ENCODE peak calls at places on chromosomes 16 and 17, in seven cellular contexts. A is iris pigment epithelial cell; Y is HFF-Myc; Q is uterus; U is AG09319; N is AG04449; Z is effector CD4-positive, alpha-beta T cell. V is an unnamed sample.

GRCh38 chr16:35559911-35560636 is 2100.7 kb downstream of the TP53TG3F start:
- DNase-seq in A (no peak), Y (no peak), Q (no peak), U (no peak), N (no peak), Z (no peak), V (no peak)

GRCh38 chr16:77499373-77500285 is 64.8 kb upstream of the ADAMTS18 start:
- DNase-seq in A (peak; percentile 79), Y (no peak), Q (peak; percentile 80), U (peak; percentile 27), N (no peak), Z (no peak), V (peak; percentile 22)

GRCh38 chr17:81453049-81453448 is 57.8 kb downstream of the BAHCC1 start:
- DNase-seq in A (no peak), Y (no peak), Q (no peak), U (no peak), N (no peak), Z (no peak), V (no peak)

GRCh38 chr16:83682126-83682857 is 125.5 kb upstream of the HSBP1 start:
- DNase-seq in A (no peak), Y (no peak), Q (no peak), U (no peak), N (no peak), Z (no peak), V (no peak)

GRCh38 chr17:72175263-72175662 is 54.4 kb downstream of the SOX9 start:
- DNase-seq in A (no peak), Y (no peak), Q (no peak), U (no peak), N (no peak), Z (no peak), V (no peak)

GRCh38 chr16:11253009-11253994 is 2.7 kb downstream of the SOCS1 start:
- DNase-seq in A (peak; percentile 27), Y (no peak), Q (no peak), U (no peak), N (no peak), Z (peak; percentile 38), V (no peak)

GRCh38 chr16:20743591-20743990 is 2.0 kb upstream of the THUMPD1 start:
- DNase-seq in A (no peak), Y (no peak), Q (no peak), U (no peak), N (no peak), Z (no peak), V (no peak)

GRCh38 chr17:38405654-38406053 is 22.6 kb upstream of the ARHGAP23 start:
- DNase-seq in A (no peak), Y (no peak), Q (no peak), U (no peak), N (no peak), Z (no peak), V (no peak)

GRCh38 chr17:1582374-1582773 is 19.8 kb upstream of the PITPNA start:
- DNase-seq in A (no peak), Y (no peak), Q (no peak), U (no peak), N (no peak), Z (no peak), V (no peak)

GRCh38 chr16:14576069-14576468 is 54.0 kb downstream of the PARN start:
- DNase-seq in A (no peak), Y (no peak), Q (no peak), U (no peak), N (no peak), Z (no peak), V (no peak)

GRCh38 chr17:58324409-58325288 is 3.9 kb downstream of the TSPOAP1 start:
- DNase-seq in A (peak; percentile 16), Y (no peak), Q (no peak), U (no peak), N (no peak), Z (no peak), V (no peak)

GRCh38 chr16:1000608-1001007 is 19.0 kb downstream of the SOX8 start:
- DNase-seq in A (no peak), Y (no peak), Q (no peak), U (no peak), N (no peak), Z (no peak), V (no peak)

GRCh38 chr17:4594406-4595349 is 10.3 kb downstream of the SMTNL2 start:
- DNase-seq in A (no peak), Y (no peak), Q (no peak), U (no peak), N (no peak), Z (no peak), V (no peak)

GRCh38 chr17:58189436-58190146 is 2.9 kb upstream of the EPX start:
- DNase-seq in A (peak; percentile 86), Y (peak; percentile 75), Q (no peak), U (peak; percentile 14), N (peak; percentile 28), Z (no peak), V (no peak)

GRCh38 chr17:2595736-2596135 is 2.3 kb downstream of the PAFAH1B1 start:
- DNase-seq in A (peak; percentile 34), Y (no peak), Q (no peak), U (no peak), N (no peak), Z (no peak), V (no peak)

GRCh38 chr17:7557825-7558543 is 566 bp upstream of the TNFSF13 start:
- DNase-seq in A (peak; percentile 70), Y (no peak), Q (peak; percentile 86), U (peak; percentile 45), N (no peak), Z (no peak), V (no peak)

GRCh38 chr16:22092143-22092933 is at the start of gene VWA3A:
- DNase-seq in A (peak; percentile 46), Y (peak; percentile 24), Q (no peak), U (peak; percentile 30), N (peak; percentile 33), Z (no peak), V (peak; percentile 38)

GRCh38 chr17:82791532-82791931 is 39.7 kb downstream of the TBCD start:
- DNase-seq in A (peak; percentile 93), Y (peak; percentile 66), Q (peak; percentile 43), U (no peak), N (peak; percentile 33), Z (no peak), V (peak; percentile 85)

GRCh38 chr17:45256114-45256966 is 5.6 kb downstream of the SPATA32 start:
- DNase-seq in A (no peak), Y (no peak), Q (no peak), U (no peak), N (no peak), Z (no peak), V (no peak)

GRCh38 chr16:73743665-73744496 is 552.7 kb upstream of the PSMD7 start:
- DNase-seq in A (no peak), Y (no peak), Q (no peak), U (no peak), N (no peak), Z (no peak), V (no peak)

GRCh38 chr17:78745407-78746088 is 36.5 kb downstream of the CYTH1 start:
- DNase-seq in A (peak; percentile 47), Y (peak; percentile 31), Q (no peak), U (no peak), N (no peak), Z (peak; percentile 55), V (no peak)

GRCh38 chr17:2883544-2884203 is 87.4 kb downstream of the RAP1GAP2 start:
- DNase-seq in A (peak; percentile 15), Y (no peak), Q (no peak), U (no peak), N (no peak), Z (no peak), V (no peak)

GRCh38 chr17:63293310-63293709 is 152.8 kb downstream of the CYB561 start:
- DNase-seq in A (peak; percentile 85), Y (no peak), Q (no peak), U (no peak), N (no peak), Z (no peak), V (no peak)

GRCh38 chr16:23420011-23420410 is 33.0 kb downstream of the COG7 start:
- DNase-seq in A (peak; percentile 72), Y (no peak), Q (no peak), U (no peak), N (peak; percentile 36), Z (no peak), V (no peak)

GRCh38 chr16:68233085-68233834 is 2.7 kb downstream of the ESRP2 start:
- DNase-seq in A (no peak), Y (no peak), Q (no peak), U (no peak), N (no peak), Z (no peak), V (no peak)

GRCh38 chr17:40936437-40936971 is 942 bp downstream of the KRT23 start:
- DNase-seq in A (no peak), Y (no peak), Q (no peak), U (no peak), N (no peak), Z (no peak), V (no peak)

GRCh38 chr17:79046501-79047280 is 22.7 kb downstream of the C1QTNF1 start:
- DNase-seq in A (no peak), Y (no peak), Q (no peak), U (no peak), N (no peak), Z (no peak), V (no peak)

GRCh38 chr17:66420961-66421371 is 118.6 kb downstream of the PRKCA start:
- DNase-seq in A (peak; percentile 40), Y (no peak), Q (peak; percentile 61), U (peak; percentile 68), N (no peak), Z (no peak), V (no peak)

GRCh38 chr17:57699751-57700186 is 45.3 kb downstream of the CCDC182 start:
- DNase-seq in A (no peak), Y (no peak), Q (no peak), U (no peak), N (no peak), Z (no peak), V (no peak)

V was measured in epithelial cell of proximal tubule.